ENCODE peak calls at places on chromosomes 1 and 21, in five cellular contexts. One of them, this sample, is unnamed.

GRCh38 chr1:204108312-204109141 is 35.6 kb downstream of the SOX13 start:
- DNase-seq in A549: no peak
- DNase-seq in heart left ventricle: peak; percentile 54
- DNase-seq in psoas muscle: no peak
- DNase-seq in tibial artery: no peak
- DNase-seq in this sample: no peak

GRCh38 chr1:8096105-8097011 is 70.2 kb upstream of the ERRFI1 start:
- DNase-seq in A549: no peak
- DNase-seq in psoas muscle: no peak
- DNase-seq in tibial artery: no peak
- DNase-seq in heart left ventricle: no peak
- DNase-seq in this sample: no peak

GRCh38 chr1:91553196-91553595 is 52.5 kb downstream of the CDC7 start:
- DNase-seq in tibial artery: peak; percentile 83
- DNase-seq in psoas muscle: no peak
- DNase-seq in heart left ventricle: no peak
- DNase-seq in A549: no peak
- DNase-seq in this sample: no peak

GRCh38 chr1:238341395-238341794 is 450.7 kb upstream of the ZP4 start:
- DNase-seq in A549: no peak
- DNase-seq in heart left ventricle: no peak
- DNase-seq in psoas muscle: no peak
- DNase-seq in tibial artery: no peak
- DNase-seq in this sample: no peak

GRCh38 chr1:168465942-168466702 is 77.7 kb downstream of the XCL2 start:
- DNase-seq in A549: no peak
- DNase-seq in tibial artery: no peak
- DNase-seq in psoas muscle: peak; percentile 52
- DNase-seq in heart left ventricle: peak; percentile 45
- DNase-seq in this sample: peak; percentile 26

GRCh38 chr1:56389813-56390539 is 189.4 kb downstream of the PLPP3 start:
- DNase-seq in A549: no peak
- DNase-seq in psoas muscle: no peak
- DNase-seq in heart left ventricle: no peak
- DNase-seq in tibial artery: no peak
- DNase-seq in this sample: no peak

GRCh38 chr1:233025156-233025555 is 74.7 kb downstream of the NTPCR start:
- DNase-seq in heart left ventricle: peak; percentile 42
- DNase-seq in A549: peak; percentile 25
- DNase-seq in psoas muscle: peak; percentile 59
- DNase-seq in tibial artery: no peak
- DNase-seq in this sample: peak; percentile 41

GRCh38 chr1:30805301-30806003 is 47.9 kb upstream of the LAPTM5 start:
- DNase-seq in heart left ventricle: no peak
- DNase-seq in psoas muscle: no peak
- DNase-seq in tibial artery: no peak
- DNase-seq in A549: no peak
- DNase-seq in this sample: no peak

GRCh38 chr21:45464309-45464708 is 59.3 kb downstream of the COL18A1 start:
- DNase-seq in heart left ventricle: peak; percentile 10
- DNase-seq in psoas muscle: no peak
- DNase-seq in tibial artery: no peak
- DNase-seq in A549: no peak
- DNase-seq in this sample: no peak

GRCh38 chr1:117842408-117843170 is 86.8 kb downstream of the GDAP2 start:
- DNase-seq in psoas muscle: no peak
- DNase-seq in tibial artery: peak; percentile 48
- DNase-seq in heart left ventricle: no peak
- DNase-seq in A549: no peak
- DNase-seq in this sample: no peak

GRCh38 chr1:183841550-183841949 is 36.6 kb downstream of the RGL1 start:
- DNase-seq in A549: no peak
- DNase-seq in tibial artery: no peak
- DNase-seq in heart left ventricle: no peak
- DNase-seq in psoas muscle: no peak
- DNase-seq in this sample: no peak

GRCh38 chr1:38607526-38607925 is 252.0 kb downstream of the RRAGC start:
- DNase-seq in tibial artery: no peak
- DNase-seq in A549: no peak
- DNase-seq in psoas muscle: no peak
- DNase-seq in heart left ventricle: no peak
- DNase-seq in this sample: no peak

GRCh38 chr1:242787968-242788367 is 263.5 kb upstream of the PLD5 start:
- DNase-seq in heart left ventricle: no peak
- DNase-seq in psoas muscle: no peak
- DNase-seq in A549: no peak
- DNase-seq in tibial artery: no peak
- DNase-seq in this sample: no peak

DNA sequence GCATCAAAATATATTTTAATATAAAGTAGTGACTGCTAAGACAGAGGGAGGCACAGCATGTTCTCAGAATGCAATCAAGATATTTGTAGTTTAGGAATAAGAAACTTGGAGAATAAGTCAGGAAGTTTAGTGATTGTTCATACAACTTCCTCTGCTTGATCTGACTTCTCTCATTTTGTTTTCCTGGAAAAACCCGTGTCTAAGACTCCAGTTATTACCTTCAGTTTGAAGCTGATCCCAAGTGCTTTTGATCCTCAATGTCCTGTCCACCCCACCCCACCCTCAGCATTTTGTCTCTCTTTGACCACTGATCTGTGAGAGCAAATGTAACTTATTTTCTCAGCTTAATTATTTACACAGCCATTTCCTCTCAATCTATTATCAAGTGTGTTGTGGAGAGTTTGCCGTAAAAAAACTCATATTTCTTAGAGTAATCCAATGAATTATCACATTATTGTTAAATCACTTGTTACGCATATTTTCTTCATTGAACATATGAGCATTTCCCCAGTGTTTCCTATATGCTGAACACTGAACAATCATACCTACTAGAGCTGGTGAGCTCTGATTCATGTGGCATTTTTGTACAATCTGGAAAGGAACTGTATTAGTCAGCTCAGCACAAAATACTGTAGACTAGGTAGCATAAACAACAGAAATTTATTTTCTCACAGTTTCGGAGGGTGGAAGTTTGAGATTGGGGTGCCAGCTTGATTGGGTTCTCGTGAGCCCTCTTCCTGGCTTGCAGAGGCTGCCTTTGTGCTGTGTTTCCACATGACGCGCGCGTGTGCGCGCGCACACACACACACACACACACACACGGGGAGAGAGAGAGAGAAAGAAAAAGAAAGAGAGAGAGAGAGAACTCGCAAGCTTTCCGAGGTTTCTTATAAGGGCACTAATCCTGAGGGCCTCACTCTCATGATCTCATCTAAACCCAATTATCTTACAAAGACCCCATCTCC is 65.5 kb upstream of the DPYD start:
- DNase-seq in tibial artery: no peak
- DNase-seq in psoas muscle: no peak
- DNase-seq in A549: no peak
- DNase-seq in heart left ventricle: no peak
- DNase-seq in this sample: no peak
- H3K27ac ChIP-seq in tibial artery: no peak overlapping the region
- H3K27ac ChIP-seq in psoas muscle: no peak overlapping the region
- H3K27ac ChIP-seq in A549: no peak overlapping the region
- H3K27ac ChIP-seq in heart left ventricle: no peak overlapping the region
- H3K27ac ChIP-seq in this sample: no peak overlapping the region

GRCh38 chr1:115183158-115183557 is 93.9 kb upstream of the TSPAN2 start:
- DNase-seq in psoas muscle: no peak
- DNase-seq in heart left ventricle: no peak
- DNase-seq in A549: no peak
- DNase-seq in tibial artery: no peak
- DNase-seq in this sample: no peak

GRCh38 chr1:115179397-115179835 is 90.1 kb upstream of the TSPAN2 start:
- DNase-seq in heart left ventricle: peak; percentile 82
- DNase-seq in tibial artery: no peak
- DNase-seq in A549: peak; percentile 67
- DNase-seq in psoas muscle: peak; percentile 85
- DNase-seq in this sample: peak; percentile 72

GRCh38 chr1:115184260-115184950 is 95.1 kb upstream of the TSPAN2 start:
- DNase-seq in heart left ventricle: peak; percentile 47
- DNase-seq in psoas muscle: no peak
- DNase-seq in A549: no peak
- DNase-seq in tibial artery: no peak
- DNase-seq in this sample: no peak

GRCh38 chr1:115183711-115184259 is 94.5 kb upstream of the TSPAN2 start:
- DNase-seq in tibial artery: no peak
- DNase-seq in heart left ventricle: peak; percentile 30
- DNase-seq in psoas muscle: no peak
- DNase-seq in A549: no peak
- DNase-seq in this sample: peak; percentile 23

DNA sequence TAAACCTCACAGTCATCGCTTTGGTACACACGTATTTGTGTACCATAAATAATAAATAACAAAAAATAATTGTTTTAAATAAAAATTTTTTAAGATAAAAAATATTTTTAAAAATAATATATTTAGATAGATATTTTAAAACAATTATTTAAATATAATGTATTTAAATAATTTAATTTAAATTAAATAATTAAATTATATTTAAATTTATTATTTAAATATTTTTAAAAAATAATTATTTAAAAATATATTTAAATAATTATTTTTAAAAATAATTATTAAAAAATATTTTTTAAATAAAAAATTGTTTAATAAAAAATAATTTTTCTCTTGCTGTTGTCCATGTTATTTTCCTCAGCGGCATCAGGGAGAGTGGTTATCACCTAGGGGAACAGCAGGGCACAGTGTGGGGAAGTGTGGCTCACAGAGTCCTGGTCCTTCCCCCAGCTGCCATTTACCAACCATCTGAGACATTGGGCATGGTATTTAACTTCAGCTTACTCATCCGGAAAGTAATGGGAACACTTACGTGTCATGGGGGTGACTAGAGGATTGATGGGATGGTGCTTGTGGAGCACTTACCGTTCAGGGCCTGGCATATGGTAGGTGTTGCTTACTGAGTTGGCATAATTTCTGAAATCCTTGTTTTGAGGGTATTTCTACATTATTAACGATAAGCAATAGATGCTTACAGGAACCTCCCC is 92.9 kb upstream of the TSPAN2 start:
- DNase-seq in tibial artery: no peak
- DNase-seq in heart left ventricle: no peak
- DNase-seq in psoas muscle: no peak
- DNase-seq in A549: no peak
- DNase-seq in this sample: no peak
- H3K4me1 ChIP-seq in tibial artery: peaks cover 30% of the 10 kb centered on the region
- H3K4me1 ChIP-seq in heart left ventricle: peaks cover 34% of the 10 kb centered on the region
- H3K4me1 ChIP-seq in psoas muscle: peaks cover 42% of the 10 kb centered on the region
- H3K4me1 ChIP-seq in A549: peaks cover 42% of the 10 kb centered on the region
- H3K4me1 ChIP-seq in this sample: peaks cover 42% of the 10 kb centered on the region

GRCh38 chr1:205989786-205990185 is 13.4 kb downstream of the RAB7B start:
- DNase-seq in A549: no peak
- DNase-seq in heart left ventricle: no peak
- DNase-seq in tibial artery: no peak
- DNase-seq in psoas muscle: no peak
- DNase-seq in this sample: no peak
- TF ChIP-seq CTCF in A549: no peak
- TF ChIP-seq CTCF in heart left ventricle: no peak
- TF ChIP-seq CTCF in tibial artery: no peak
- TF ChIP-seq CTCF in psoas muscle: no peak
- TF ChIP-seq CTCF in this sample: no peak

DNA sequence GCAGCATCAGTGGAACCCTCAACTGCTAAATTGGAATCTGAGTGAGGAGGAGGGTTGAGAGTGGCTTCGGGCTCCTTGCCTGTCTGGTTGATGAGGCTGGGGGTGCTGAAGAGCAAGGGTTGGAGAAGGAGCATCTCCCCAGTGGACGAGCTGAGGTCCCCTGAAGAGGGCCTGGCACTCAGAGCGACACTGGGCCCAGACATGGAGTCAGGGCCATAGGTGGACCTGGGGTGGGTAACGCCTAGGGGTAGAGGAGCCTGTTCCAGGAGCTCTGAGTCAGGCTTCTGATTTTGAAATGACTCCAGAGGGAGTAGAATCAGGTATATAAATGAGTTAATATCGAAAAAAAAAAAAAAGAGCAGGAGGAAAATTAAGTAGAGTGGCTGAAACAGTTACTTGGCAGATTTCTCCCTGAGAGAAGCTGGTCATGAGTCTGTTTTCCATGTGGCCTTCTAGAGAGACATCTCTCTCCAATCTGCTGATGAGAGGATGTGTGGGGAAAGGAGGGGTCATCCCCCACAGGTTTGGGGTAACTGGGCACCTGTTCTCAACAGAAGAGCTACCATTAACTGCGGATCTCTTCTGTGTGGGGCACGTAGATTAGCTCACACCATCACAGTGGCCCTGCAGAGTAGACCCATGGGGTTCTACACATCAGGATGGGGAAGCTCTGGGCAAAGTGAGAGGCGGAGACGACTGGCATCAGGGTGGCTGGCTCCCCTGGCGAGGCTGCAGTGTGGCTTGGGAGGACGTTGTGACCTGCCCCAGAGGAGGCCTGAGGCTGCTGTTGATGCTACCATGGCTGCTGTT is 115.5 kb downstream of the DHRS3 start:
- DNase-seq in psoas muscle: no peak
- DNase-seq in tibial artery: no peak
- DNase-seq in heart left ventricle: no peak
- DNase-seq in A549: no peak
- DNase-seq in this sample: no peak
- H3K27ac ChIP-seq in psoas muscle: peak overlapping the region; percentile 3
- H3K27ac ChIP-seq in tibial artery: no peak overlapping the region
- H3K27ac ChIP-seq in heart left ventricle: no peak overlapping the region
- H3K27ac ChIP-seq in A549: no peak overlapping the region
- H3K27ac ChIP-seq in this sample: no peak overlapping the region

GRCh38 chr1:156750932-156751723 is at the start of gene HDGF:
- DNase-seq in tibial artery: peak; percentile 83
- DNase-seq in A549: no peak
- DNase-seq in heart left ventricle: peak; percentile 54
- DNase-seq in psoas muscle: peak; percentile 87
- DNase-seq in this sample: peak; percentile 55
- H3K4me1 ChIP-seq in tibial artery: peaks cover 48% of the 10 kb centered on the region
- H3K4me1 ChIP-seq in A549: peaks cover 35% of the 10 kb centered on the region
- H3K4me1 ChIP-seq in heart left ventricle: peaks cover 56% of the 10 kb centered on the region
- H3K4me1 ChIP-seq in psoas muscle: peaks cover 52% of the 10 kb centered on the region
- H3K4me1 ChIP-seq in this sample: peaks cover 69% of the 10 kb centered on the region